ENCODE peak calls at places on chromosomes 6 and 20, in six cellular contexts. R is Calu3, Y is B cell, Z is tibial nerve, V is BJ, P is heart right ventricle. H is an unnamed sample.

GRCh38 chr6:123745877-123746276 is 57.8 kb upstream of the NKAIN2 start:
- DNase-seq in P (no peak), Z (no peak), V (no peak), R (no peak), Y (no peak), H (no peak)

GRCh38 chr6:131382646-131383045 is 190.4 kb upstream of the ARG1 start:
- DNase-seq in R (no peak), Y (no peak), V (no peak), Z (no peak), P (no peak), H (no peak)

GRCh38 chr6:31597006-31597405 is 4.2 kb upstream of the NCR3 start:
- DNase-seq in R (peak), Z (no peak), P (no peak), Y (peak), V (no peak), H (no peak)

GRCh38 chr6:13573669-13574110 is 711 bp upstream of the SIRT5 start:
- DNase-seq in P (peak), Z (no peak), Y (peak), V (no peak), R (peak), H (no peak)

GRCh38 chr6:15914553-15914952 is 214.3 kb upstream of the MYLIP start:
- DNase-seq in Z (no peak), R (no peak), V (no peak), P (no peak), Y (no peak), H (no peak)

GRCh38 chr20:13995086-13995665 is at the start of gene MACROD2:
- DNase-seq in P (peak), Z (peak), R (peak), V (peak), Y (peak), H (peak)

GRCh38 chr20:19952392-19952791 is 64.8 kb upstream of the NAA20 start:
- DNase-seq in V (no peak), Z (no peak), P (no peak), R (no peak), Y (no peak), H (no peak)

GRCh38 chr20:56689852-56690485 is 60.9 kb downstream of the TFAP2C start:
- DNase-seq in V (peak), Y (no peak), R (no peak), Z (no peak), P (no peak), H (no peak)

GRCh38 chr6:148657053-148657452 is 89.8 kb upstream of the UST start:
- DNase-seq in R (no peak), V (peak), P (no peak), Y (peak), Z (no peak), H (no peak)

GRCh38 chr6:128517124-128517523 is 3.3 kb downstream of the PTPRK start:
- DNase-seq in Z (no peak), V (no peak), R (no peak), Y (no peak), P (no peak), H (no peak)

GRCh38 chr6:21423106-21423854 is 170.3 kb upstream of the SOX4 start:
- DNase-seq in P (no peak), Y (no peak), V (no peak), Z (no peak), R (no peak), H (no peak)

GRCh38 chr20:6692566-6693168 is 74.8 kb upstream of the BMP2 start:
- DNase-seq in R (no peak), Y (no peak), Z (no peak), V (no peak), P (no peak), H (no peak)

GRCh38 chr6:25485820-25486559 is 166.0 kb upstream of the SCGN start:
- DNase-seq in P (peak), R (no peak), Y (no peak), Z (no peak), V (no peak), H (no peak)

GRCh38 chr6:157989541-157990289 is 8.1 kb downstream of the SYNJ2 start:
- DNase-seq in P (peak), Y (no peak), Z (no peak), R (peak), V (no peak), H (no peak)

GRCh38 chr6:2165216-2165725 is 80.1 kb downstream of the GMDS start:
- DNase-seq in P (no peak), Y (no peak), R (no peak), Z (no peak), V (no peak), H (no peak)

GRCh38 chr6:4636881-4637224 is 139.4 kb upstream of the CDYL start:
- DNase-seq in Z (no peak), P (no peak), R (no peak), V (no peak), Y (no peak), H (no peak)

GRCh38 chr6:125834347-125834746 is 43.6 kb downstream of the NCOA7 start:
- DNase-seq in R (no peak), Y (no peak), V (no peak), Z (no peak), P (no peak), H (no peak)

GRCh38 chr6:152726313-152726712 is 24.3 kb upstream of the VIP start:
- DNase-seq in R (no peak), V (no peak), Z (no peak), Y (no peak), P (no peak), H (no peak)

GRCh38 chr6:47057830-47058540 is 15.9 kb upstream of the ADGRF1 start:
- DNase-seq in R (no peak), Y (no peak), P (no peak), V (peak), Z (no peak), H (no peak)

GRCh38 chr6:128882991-128883571 is at the start of gene LAMA2:
- DNase-seq in V (peak), R (no peak), P (peak), Z (peak), Y (peak), H (peak)

GRCh38 chr6:24522090-24522820 is 27.5 kb downstream of the ALDH5A1 start:
- DNase-seq in Z (no peak), R (no peak), V (no peak), Y (peak), P (no peak), H (no peak)

DNA sequence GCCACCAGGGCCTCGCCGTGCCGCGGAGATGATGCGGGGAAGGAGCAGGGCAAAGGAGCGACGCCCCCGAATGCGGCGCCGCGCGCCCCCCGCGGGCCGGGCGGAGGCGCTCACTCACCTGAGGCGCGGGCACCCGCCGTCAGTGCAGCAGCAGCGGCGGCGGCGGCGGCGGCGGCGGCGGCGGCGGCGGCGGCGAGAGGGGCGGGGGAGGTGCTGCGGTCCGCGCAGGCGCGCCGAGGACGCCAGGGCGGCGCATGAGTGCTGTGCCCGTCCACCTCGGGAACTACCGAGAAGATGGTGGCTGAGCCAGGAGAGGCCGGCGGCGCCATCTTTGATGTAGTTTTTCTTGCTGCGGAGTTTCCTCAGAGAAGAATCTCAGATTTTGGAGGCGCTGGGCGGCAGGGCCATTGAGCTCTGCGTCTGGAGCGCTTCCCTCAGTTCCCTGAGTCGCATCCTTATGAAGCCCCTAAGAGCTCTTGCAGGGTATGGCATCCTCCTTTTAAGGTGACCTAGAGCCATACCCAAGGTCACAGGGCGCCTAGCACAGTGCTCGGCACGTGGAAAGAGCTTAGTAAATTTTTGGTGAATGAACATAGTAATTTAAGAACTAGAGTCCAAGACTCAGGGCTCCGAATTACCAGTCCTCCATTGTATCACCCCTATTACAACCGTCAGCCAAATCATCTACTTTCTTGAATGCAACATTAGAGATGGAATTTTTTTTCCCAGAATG is at the start of gene NDRG3:
- DNase-seq in Z (peak), P (peak), R (peak), V (peak), Y (peak), H (peak)
- TF ChIP-seq CTCF in Z (peak), P (peak), R (no peak), V (no peak), Y (peak), H (no peak)

GRCh38 chr6:89311853-89312531 is 3.1 kb downstream of the GABRR2 start:
- DNase-seq in V (no peak), R (peak), Y (no peak), Z (peak), P (peak), H (peak)
- TF ChIP-seq CTCF in V (peak), R (no peak), Y (no peak), Z (peak), P (peak), H (no peak)

DNA sequence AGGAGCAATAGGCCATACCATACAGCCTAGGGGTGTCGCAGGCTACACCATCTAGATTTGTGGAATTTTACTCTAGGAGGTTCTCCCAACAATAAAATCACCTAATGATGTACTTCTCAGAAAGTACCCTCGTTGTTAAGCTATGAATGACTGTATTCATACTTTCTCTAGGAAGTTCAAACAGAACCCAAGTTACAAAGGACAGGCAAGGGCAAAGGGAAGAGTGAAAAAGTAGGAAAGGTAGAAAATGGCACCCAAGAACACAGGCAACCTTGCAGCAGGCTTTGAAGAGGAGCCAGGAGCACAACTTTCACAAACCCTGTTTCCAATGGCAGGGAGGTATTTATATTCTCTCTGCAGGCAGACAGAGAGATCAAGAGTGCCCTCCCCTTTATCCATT is 67.2 kb downstream of the B4GALT5 start:
- DNase-seq in Z (no peak), V (no peak), Y (no peak), P (no peak), R (no peak), H (no peak)
- TF ChIP-seq CTCF in Z (no peak), V (no peak), Y (no peak), P (no peak), R (no peak), H (no peak)

GRCh38 chr6:108836061-108836460 is 12.2 kb upstream of the ARMC2 start:
- DNase-seq in R (no peak), Y (no peak), V (no peak), P (no peak), Z (no peak), H (no peak)

GRCh38 chr6:108837236-108837971 is 10.8 kb upstream of the ARMC2 start:
- DNase-seq in V (no peak), R (no peak), Z (no peak), Y (peak), P (no peak), H (no peak)

GRCh38 chr6:108839068-108839467 is 9.2 kb upstream of the ARMC2 start:
- DNase-seq in R (no peak), Y (no peak), Z (no peak), V (no peak), P (no peak), H (peak)

GRCh38 chr6:108840919-108841318 is 7.3 kb upstream of the ARMC2 start:
- DNase-seq in Z (no peak), P (no peak), R (no peak), Y (no peak), V (no peak), H (no peak)

DNA sequence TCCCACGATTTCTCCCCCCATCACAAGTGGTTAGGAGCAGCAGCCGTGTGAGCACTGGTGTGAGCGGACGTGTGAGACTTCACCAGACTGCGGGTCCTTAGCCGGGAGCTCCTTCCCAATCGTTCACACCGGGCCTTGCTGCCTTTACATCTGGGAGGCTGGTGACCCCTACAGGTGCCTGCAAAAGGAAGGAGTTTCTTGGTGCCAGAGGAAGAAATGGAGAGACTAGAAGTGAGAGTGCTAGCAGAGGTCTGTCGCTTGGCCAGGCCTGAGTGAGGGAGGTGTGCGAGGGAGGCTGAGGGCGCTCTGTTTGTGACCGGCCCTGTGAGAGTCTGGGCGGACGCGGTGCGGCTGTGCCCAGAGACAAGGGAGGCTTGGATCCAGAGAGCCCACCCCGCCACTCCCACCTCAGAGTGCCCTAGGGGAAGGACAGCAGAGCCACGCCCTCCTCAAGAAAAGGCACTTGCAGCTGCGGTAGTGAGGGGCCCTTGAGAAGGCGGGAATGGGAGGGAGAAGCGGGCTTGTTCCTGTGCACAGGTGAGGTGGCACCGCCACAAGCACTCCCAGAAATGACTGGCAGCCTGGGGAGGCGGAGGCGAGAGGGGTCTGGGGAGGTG is 10.0 kb upstream of the ARMC2 start:
- DNase-seq in V (no peak), P (no peak), Z (no peak), Y (no peak), R (peak), H (peak)
- TF ChIP-seq CTCF in V (no peak), P (no peak), Z (no peak), Y (no peak), R (no peak), H (no peak)

GRCh38 chr20:63979549-63980316 is at the start of gene SAMD10:
- DNase-seq in P (peak), V (no peak), Y (peak), Z (peak), R (peak), H (peak)
- TF ChIP-seq CTCF in P (no peak), V (no peak), Y (no peak), Z (peak), R (peak), H (no peak)